ENCODE peak calls at places on chromosomes 11 and 22, in ten cellular contexts. J is bronchial epithelial cell; R is NCI-H1417; D is NCI-H1105; A is epithelial cell of prostate; P is thyroid gland; V is stimulated activated CD8-positive, alpha-beta memory T cell treated with anti-CD3 and anti-CD28 coated beads, Interleukin-7, amount 100 ng/mL, for 48 hours; L is EH; F is activated CD4-positive, alpha-beta T cell treated with anti-CD3 and anti-CD28 coated beads, Interleukin-2, amount 50 U/mL, for 4 hours; N is activated CD8-positive, alpha-beta memory T cell treated with anti-CD3 and anti-CD28 coated beads for 1 hour. E is an unnamed sample.

GRCh38 chr11:27618591-27618990 is 81.7 kb downstream of the BDNF start:
- DNase-seq in J (no peak), R (no peak), D (no peak), A (no peak), P (no peak), V (no peak), L (peak; percentile 43), F (no peak), N (no peak), E (no peak)

GRCh38 chr11:75166791-75167190 is 15.9 kb downstream of the SLCO2B1 start:
- DNase-seq in J (no peak), R (no peak), D (no peak), A (no peak), P (no peak), V (no peak), L (no peak), F (no peak), N (no peak), E (no peak)

GRCh38 chr11:71562120-71562519 is 3.2 kb upstream of the KRTAP5-10 start:
- DNase-seq in J (peak; percentile 15), R (no peak), D (no peak), A (no peak), P (no peak), V (no peak), L (no peak), F (no peak), N (no peak), E (no peak)

GRCh38 chr11:65787649-65788622 is 1.1 kb downstream of the OVOL1 start:
- DNase-seq in J (no peak), R (peak; percentile 48), D (no peak), A (no peak), P (peak; percentile 76), V (no peak), L (no peak), F (no peak), N (no peak), E (no peak)

GRCh38 chr22:44957267-44957905 is 52.4 kb downstream of the PHF21B start:
- DNase-seq in J (no peak), R (no peak), D (no peak), A (no peak), P (no peak), V (no peak), L (no peak), F (no peak), N (no peak), E (no peak)

GRCh38 chr11:129866328-129866727 is 29.1 kb downstream of the NFRKB start:
- DNase-seq in J (no peak), R (no peak), D (no peak), A (no peak), P (peak; percentile 57), V (no peak), L (no peak), F (no peak), N (no peak), E (no peak)

GRCh38 chr11:8056810-8057463 is 24.1 kb upstream of the TUB start:
- DNase-seq in J (peak; percentile 39), R (no peak), D (no peak), A (no peak), P (no peak), V (no peak), L (peak; percentile 63), F (no peak), N (no peak), E (peak; percentile 53)

GRCh38 chr11:45180888-45181594 is 34.6 kb downstream of the PRDM11 start:
- DNase-seq in J (peak; percentile 44), R (peak; percentile 59), D (peak; percentile 26), A (no peak), P (peak; percentile 77), V (peak; percentile 29), L (peak; percentile 72), F (peak; percentile 11), N (peak; percentile 2), E (peak; percentile 77)

GRCh38 chr22:44882226-44882905 is 127.4 kb downstream of the PHF21B start:
- DNase-seq in J (no peak), R (no peak), D (no peak), A (no peak), P (no peak), V (no peak), L (no peak), F (no peak), N (no peak), E (no peak)

GRCh38 chr11:112902411-112903011 is 58.7 kb upstream of the NCAM1 start:
- DNase-seq in J (no peak), R (no peak), D (no peak), A (no peak), P (no peak), V (no peak), L (no peak), F (no peak), N (no peak), E (no peak)

GRCh38 chr11:92897487-92897886 is 72.0 kb upstream of the MTNR1B start:
- DNase-seq in J (no peak), R (no peak), D (no peak), A (no peak), P (no peak), V (no peak), L (no peak), F (no peak), N (no peak), E (no peak)

GRCh38 chr11:35372565-35373283 is 46.6 kb downstream of the SLC1A2 start:
- DNase-seq in J (no peak), R (no peak), D (no peak), A (no peak), P (no peak), V (no peak), L (no peak), F (no peak), N (no peak), E (no peak)

GRCh38 chr22:31917227-31917921 is 27.0 kb upstream of the YWHAH start:
- DNase-seq in J (no peak), R (no peak), D (no peak), A (no peak), P (no peak), V (no peak), L (no peak), F (no peak), N (no peak), E (no peak)

GRCh38 chr11:69950120-69950519 is 128.0 kb upstream of the ANO1 start:
- DNase-seq in J (no peak), R (peak; percentile 19), D (no peak), A (no peak), P (no peak), V (peak; percentile 1), L (peak; percentile 34), F (no peak), N (no peak), E (no peak)

GRCh38 chr11:57216463-57216862 is 20.6 kb downstream of the APLNR start:
- DNase-seq in J (no peak), R (no peak), D (no peak), A (no peak), P (no peak), V (no peak), L (no peak), F (no peak), N (no peak), E (no peak)

GRCh38 chr11:11449327-11449726 is 96.3 kb upstream of the CSNK2A3 start:
- DNase-seq in J (no peak), R (no peak), D (no peak), A (no peak), P (peak; percentile 35), V (no peak), L (peak; percentile 10), F (no peak), N (no peak), E (no peak)

GRCh38 chr11:68904458-68904847 is 762 bp downstream of the IGHMBP2 start:
- DNase-seq in J (no peak), R (no peak), D (no peak), A (no peak), P (peak; percentile 23), V (no peak), L (peak; percentile 50), F (peak; percentile 11), N (no peak), E (no peak)

GRCh38 chr22:32533265-32534068 is 58.9 kb downstream of the FBXO7 start:
- DNase-seq in J (no peak), R (no peak), D (no peak), A (no peak), P (no peak), V (no peak), L (peak; percentile 81), F (no peak), N (no peak), E (no peak)

GRCh38 chr11:11558826-11559225 is 63.0 kb downstream of the GALNT18 start:
- DNase-seq in J (peak; percentile 18), R (no peak), D (no peak), A (no peak), P (peak; percentile 24), V (no peak), L (no peak), F (no peak), N (no peak), E (no peak)

GRCh38 chr22:47014946-47015345 is 252.5 kb downstream of the TBC1D22A start:
- DNase-seq in J (no peak), R (no peak), D (no peak), A (no peak), P (no peak), V (no peak), L (no peak), F (no peak), N (no peak), E (no peak)

GRCh38 chr22:21568207-21569075 is 927 bp downstream of the UBE2L3 start:
- DNase-seq in J (no peak), R (peak; percentile 42), D (no peak), A (no peak), P (peak; percentile 13), V (no peak), L (peak; percentile 57), F (peak; percentile 8), N (no peak), E (no peak)

GRCh38 chr22:49345896-49346295 is 481.8 kb downstream of the BRD1 start:
- DNase-seq in J (no peak), R (no peak), D (no peak), A (no peak), P (no peak), V (no peak), L (no peak), F (no peak), N (no peak), E (no peak)

GRCh38 chr11:1880746-1881441 is 10.8 kb downstream of the PRR33 start:
- DNase-seq in J (no peak), R (no peak), D (no peak), A (no peak), P (no peak), V (no peak), L (no peak), F (no peak), N (no peak), E (no peak)

GRCh38 chr11:39365809-39366436 is 2093.5 kb downstream of the LRRC4C start:
- DNase-seq in J (peak; percentile 41), R (peak; percentile 18), D (no peak), A (no peak), P (no peak), V (no peak), L (no peak), F (no peak), N (no peak), E (no peak)

GRCh38 chr11:19832166-19832750 is 119.6 kb downstream of the NAV2 start:
- DNase-seq in J (no peak), R (no peak), D (no peak), A (no peak), P (no peak), V (no peak), L (no peak), F (no peak), N (no peak), E (no peak)

GRCh38 chr11:70764356-70764905 is 366.1 kb downstream of the CTTN start:
- DNase-seq in J (no peak), R (no peak), D (no peak), A (no peak), P (no peak), V (no peak), L (no peak), F (no peak), N (no peak), E (no peak)

GRCh38 chr11:33133761-33134160 is 27.5 kb downstream of the CSTF3 start:
- DNase-seq in J (no peak), R (no peak), D (no peak), A (no peak), P (no peak), V (no peak), L (no peak), F (no peak), N (no peak), E (no peak)

GRCh38 chr11:115527534-115528125 is 23.4 kb upstream of the CADM1 start:
- DNase-seq in J (peak; percentile 35), R (peak; percentile 81), D (peak; percentile 56), A (no peak), P (peak; percentile 42), V (no peak), L (no peak), F (no peak), N (no peak), E (no peak)